ENCODE peak calls at places on chromosomes 16 and 17, in seven cellular contexts. Y is globus pallidus, O is GM04504, E is KBM-7, J is cardiac muscle cell, M is chondrocyte, P is T-helper 1 cell. I is an unnamed sample.

GRCh38 chr17:52145496-52145895 is 13.0 kb downstream of the CA10 start:
- DNase-seq in Y (no peak), O (no peak), E (no peak), J (no peak), M (no peak), P (no peak), I (no peak)

GRCh38 chr17:29111816-29112499 is 68.2 kb downstream of the MYO18A start:
- DNase-seq in Y (no peak), O (no peak), E (peak), J (peak), M (no peak), P (no peak), I (peak)

GRCh38 chr16:69711115-69711740 is 15.1 kb downstream of the NQO1 start:
- DNase-seq in Y (no peak), O (no peak), E (no peak), J (peak), M (no peak), P (no peak), I (no peak)

GRCh38 chr17:49287481-49287880 is 56.9 kb upstream of the PHOSPHO1 start:
- DNase-seq in Y (no peak), O (no peak), E (no peak), J (no peak), M (no peak), P (no peak), I (no peak)

GRCh38 chr17:50634915-50635719 is 436 bp downstream of the ABCC3 start:
- DNase-seq in Y (no peak), O (no peak), E (no peak), J (no peak), M (no peak), P (no peak), I (no peak)

GRCh38 chr17:6525111-6525510 is 31.2 kb downstream of the PITPNM3 start:
- DNase-seq in Y (no peak), O (no peak), E (no peak), J (no peak), M (peak), P (no peak), I (no peak)

GRCh38 chr16:86089341-86089900 is 190.5 kb downstream of the IRF8 start:
- DNase-seq in Y (no peak), O (no peak), E (no peak), J (no peak), M (peak), P (no peak), I (no peak)

GRCh38 chr16:54363760-54364159 is 77.2 kb upstream of the IRX3 start:
- DNase-seq in Y (no peak), O (no peak), E (no peak), J (no peak), M (no peak), P (no peak), I (no peak)

GRCh38 chr16:24309222-24309905 is 53.2 kb downstream of the CACNG3 start:
- DNase-seq in Y (no peak), O (peak), E (no peak), J (peak), M (no peak), P (no peak), I (no peak)

GRCh38 chr17:72782985-72783701 is 309.3 kb downstream of the SLC39A11 start:
- DNase-seq in Y (no peak), O (no peak), E (no peak), J (no peak), M (no peak), P (no peak), I (no peak)

GRCh38 chr17:44348234-44348987 is 3.3 kb downstream of the GRN start:
- DNase-seq in Y (peak), O (no peak), E (peak), J (no peak), M (no peak), P (no peak), I (no peak)

GRCh38 chr17:40560592-40561293 is 4.5 kb downstream of the CCR7 start:
- DNase-seq in Y (no peak), O (no peak), E (peak), J (peak), M (no peak), P (no peak), I (peak)

GRCh38 chr17:69872675-69873262 is 202.3 kb upstream of the KCNJ16 start:
- DNase-seq in Y (no peak), O (no peak), E (no peak), J (no peak), M (no peak), P (no peak), I (no peak)

GRCh38 chr16:79297805-79298204 is 302.7 kb downstream of the MAF start:
- DNase-seq in Y (no peak), O (no peak), E (no peak), J (no peak), M (no peak), P (no peak), I (no peak)

GRCh38 chr17:13626703-13627102 is 25.0 kb upstream of the HS3ST3A1 start:
- DNase-seq in Y (no peak), O (peak), E (no peak), J (peak), M (no peak), P (no peak), I (no peak)

GRCh38 chr17:42623732-42624596 is 14.5 kb downstream of the TUBG1 start:
- DNase-seq in Y (no peak), O (no peak), E (no peak), J (no peak), M (no peak), P (no peak), I (no peak)

GRCh38 chr17:47733414-47734288 is 615 bp downstream of the TBX21 start:
- DNase-seq in Y (no peak), O (no peak), E (no peak), J (no peak), M (peak), P (no peak), I (no peak)

GRCh38 chr17:6554336-6554735 is 2.0 kb downstream of the PITPNM3 start:
- DNase-seq in Y (no peak), O (no peak), E (no peak), J (no peak), M (no peak), P (no peak), I (no peak)

GRCh38 chr17:31074772-31075538 is 19.8 kb upstream of the NF1 start:
- DNase-seq in Y (no peak), O (no peak), E (no peak), J (no peak), M (no peak), P (no peak), I (no peak)

GRCh38 chr17:61799812-61800484 is 63.4 kb downstream of the BRIP1 start:
- DNase-seq in Y (no peak), O (no peak), E (peak), J (no peak), M (no peak), P (no peak), I (no peak)

GRCh38 chr16:11619327-11619851 is 32.7 kb upstream of the LITAF start:
- DNase-seq in Y (no peak), O (no peak), E (peak), J (no peak), M (no peak), P (no peak), I (peak)

GRCh38 chr17:71247455-71248015 is 873.3 kb upstream of the SOX9 start:
- DNase-seq in Y (no peak), O (no peak), E (no peak), J (no peak), M (no peak), P (no peak), I (no peak)

GRCh38 chr17:40827746-40828453 is 5.5 kb upstream of the KRT10 start:
- DNase-seq in Y (no peak), O (no peak), E (no peak), J (peak), M (no peak), P (no peak), I (no peak)

GRCh38 chr17:60601443-60602384 is 1.7 kb downstream of the PPM1D start:
- DNase-seq in Y (peak), O (no peak), E (peak), J (peak), M (no peak), P (no peak), I (no peak)

GRCh38 chr16:88566158-88566557 is 4.0 kb upstream of the ZC3H18 start:
- DNase-seq in Y (no peak), O (no peak), E (no peak), J (peak), M (no peak), P (no peak), I (no peak)

GRCh38 chr17:2700491-2701141 is 10.9 kb downstream of the CLUH start:
- DNase-seq in Y (no peak), O (no peak), E (no peak), J (no peak), M (peak), P (no peak), I (no peak)

GRCh38 chr16:24925163-24925562 is 79.4 kb downstream of the SLC5A11 start:
- DNase-seq in Y (no peak), O (no peak), E (no peak), J (no peak), M (no peak), P (no peak), I (no peak)

GRCh38 chr16:54281535-54282201 is 4.9 kb downstream of the IRX3 start:
- DNase-seq in Y (no peak), O (no peak), E (no peak), J (no peak), M (no peak), P (no peak), I (no peak)

GRCh38 chr17:15081008-15081407 is 184.1 kb downstream of the PMP22 start:
- DNase-seq in Y (no peak), O (no peak), E (no peak), J (no peak), M (no peak), P (no peak), I (no peak)

GRCh38 chr16:5028950-5029475 is 4.7 kb downstream of the NAGPA start:
- DNase-seq in Y (no peak), O (no peak), E (no peak), J (no peak), M (no peak), P (no peak), I (no peak)

GRCh38 chr16:13070268-13070667 is 168.9 kb downstream of the SHISA9 start:
- DNase-seq in Y (peak), O (no peak), E (no peak), J (no peak), M (no peak), P (no peak), I (no peak)

GRCh38 chr16:19589771-19590302 is 34.3 kb downstream of the VPS35L start:
- DNase-seq in Y (no peak), O (peak), E (no peak), J (peak), M (no peak), P (no peak), I (no peak)

GRCh38 chr16:55146939-55147338 is 177.1 kb upstream of the IRX6 start:
- DNase-seq in Y (no peak), O (no peak), E (peak), J (no peak), M (no peak), P (no peak), I (no peak)

GRCh38 chr17:37818689-37819088 is 73.8 kb upstream of the HNF1B start:
- DNase-seq in Y (no peak), O (peak), E (no peak), J (no peak), M (no peak), P (no peak), I (no peak)

GRCh38 chr17:20066253-20066652 is 57.1 kb downstream of the SPECC1 start:
- DNase-seq in Y (no peak), O (peak), E (no peak), J (peak), M (no peak), P (no peak), I (no peak)

GRCh38 chr17:9958586-9959281 is 53.7 kb upstream of the RCVRN start:
- DNase-seq in Y (no peak), O (no peak), E (peak), J (no peak), M (no peak), P (no peak), I (no peak)

I was measured in CD8-positive, alpha-beta memory T cell.